ENCODE peak calls at places on chromosome 17, in six cellular contexts. R, Q, F, N, P and Y are unnamed samples.
A peak's percentile ranks its signal among the peaks of the same experiment; 100 is the strongest.

GRCh38 chr17:17403899-17404576 is 72.8 kb upstream of the MED9 start:
- DNase-seq in R (peak; percentile 95), Q (no peak), F (no peak), N (no peak), P (no peak), Y (peak; percentile 89)

GRCh38 chr17:48551601-48552452 is 6.9 kb upstream of the HOXB2 start:
- DNase-seq in R (no peak), Q (no peak), F (peak; percentile 38), N (no peak), P (no peak), Y (no peak)

GRCh38 chr17:19641687-19642372 is 6.7 kb upstream of the ALDH3A2 start:
- DNase-seq in R (no peak), Q (no peak), F (no peak), N (no peak), P (no peak), Y (peak; percentile 7)

GRCh38 chr17:58246104-58246740 is 7.8 kb downstream of the LPO start:
- DNase-seq in R (no peak), Q (no peak), F (no peak), N (no peak), P (no peak), Y (no peak)

GRCh38 chr17:80980397-80981061 is 11.1 kb upstream of the CHMP6 start:
- DNase-seq in R (no peak), Q (no peak), F (no peak), N (no peak), P (no peak), Y (no peak)

GRCh38 chr17:6353161-6353560 is 81.8 kb downstream of the AIPL1 start:
- DNase-seq in R (no peak), Q (no peak), F (no peak), N (no peak), P (peak; percentile 7), Y (no peak)

GRCh38 chr17:13750783-13751484 is 149.2 kb upstream of the HS3ST3A1 start:
- DNase-seq in R (no peak), Q (no peak), F (no peak), N (no peak), P (no peak), Y (no peak)

GRCh38 chr17:78131172-78132085 is 858 bp downstream of the TMC8 start:
- DNase-seq in R (no peak), Q (no peak), F (no peak), N (no peak), P (no peak), Y (no peak)

GRCh38 chr17:79601604-79602420 is 9.0 kb downstream of the RBFOX3 start:
- DNase-seq in R (no peak), Q (no peak), F (no peak), N (no peak), P (no peak), Y (no peak)